ENCODE peak calls at places on chromosomes 13 and 19, in nine cellular contexts. V is ascending aorta; C is IMR-90; X is fibroblast of lung; I is SK-N-MC; F is heart left ventricle; D is endothelial cell of umbilical vein; N is Peyer's patch; W is CD8-positive, alpha-beta memory T cell. S is an unnamed sample. For H3K36me3, the result is how much of the 10 kb centered on the place peaks cover.

GRCh38 chr19:10338940-10339339 is 484 bp downstream of the ICAM3 start:
- DNase-seq in V (no peak), W (no peak), X (no peak), F (no peak), I (no peak), C (no peak), N (no peak), D (no peak), S (no peak)

GRCh38 chr19:17021328-17021727 is 5.3 kb downstream of the CPAMD8 start:
- DNase-seq in F (no peak), W (no peak), I (no peak), C (no peak), D (no peak), X (no peak), N (no peak), V (no peak), S (no peak)

GRCh38 chr19:4542896-4543351 is 3.1 kb upstream of the LRG1 start:
- DNase-seq in W (no peak), X (no peak), N (no peak), I (no peak), V (no peak), C (no peak), F (no peak), D (no peak), S (no peak)

GRCh38 chr13:36673352-36673751 is 468 bp upstream of the SERTM1 start:
- DNase-seq in F (no peak), C (no peak), I (no peak), X (no peak), D (no peak), W (no peak), N (no peak), V (no peak), S (no peak)

GRCh38 chr19:38571682-38572081 is 46.1 kb downstream of the MAP4K1 start:
- DNase-seq in X (no peak), C (no peak), F (no peak), W (no peak), D (no peak), I (no peak), N (no peak), V (no peak), S (no peak)

GRCh38 chr19:5425260-5425659 is 30.0 kb upstream of the ZNRF4 start:
- DNase-seq in V (no peak), W (no peak), N (no peak), F (no peak), C (no peak), X (no peak), D (no peak), I (no peak), S (no peak)

GRCh38 chr13:60654405-60654804 is 257.4 kb downstream of the TDRD3 start:
- DNase-seq in I (peak), F (peak), W (no peak), X (peak), V (no peak), C (no peak), N (no peak), D (peak), S (no peak)

GRCh38 chr19:41958367-41959055 is 610 bp downstream of the RABAC1 start:
- DNase-seq in C (peak), V (peak), X (peak), N (peak), I (no peak), W (peak), F (peak), D (peak), S (peak)

GRCh38 chr13:73200432-73200831 is 141.6 kb downstream of the KLF5 start:
- DNase-seq in C (peak), D (no peak), W (no peak), V (no peak), N (no peak), I (no peak), F (no peak), X (peak), S (no peak)

GRCh38 chr19:47680858-47681332 is 32.3 kb upstream of the EHD2 start:
- DNase-seq in W (no peak), N (no peak), C (no peak), I (no peak), D (no peak), V (no peak), F (no peak), X (no peak), S (no peak)
- H3K36me3 ChIP-seq in W (under half), N (under half), C (half or more), I (under half), D (under half), V (under half), F (under half), X (under half), S (under half)

GRCh38 chr13:101967216-101967615 is 434.6 kb downstream of the FGF14 start:
- DNase-seq in W (no peak), X (no peak), V (no peak), F (no peak), N (no peak), I (no peak), C (no peak), D (no peak), S (no peak)
- H3K27ac ChIP-seq in W (no peak), X (no peak), V (no peak), F (no peak), N (no peak), I (no peak), C (no peak), D (no peak), S (no peak)

DNA sequence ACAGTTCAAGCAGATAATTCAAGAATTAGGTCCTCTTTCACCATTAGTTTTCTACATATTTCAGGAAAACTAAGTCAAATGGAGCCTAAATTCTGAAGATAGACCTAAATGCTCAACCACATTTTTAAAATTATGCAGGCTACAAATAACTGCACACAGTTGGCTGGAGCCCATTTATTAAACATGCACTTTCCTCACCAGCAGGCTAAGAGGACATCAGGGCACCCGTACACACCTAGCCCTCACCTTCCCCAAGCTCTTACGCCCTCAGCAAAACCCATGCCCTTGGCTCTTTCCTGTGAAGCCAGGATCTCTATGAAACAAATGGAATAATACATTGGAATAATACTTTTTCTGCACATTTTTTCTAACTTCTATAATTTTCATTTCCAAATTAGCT is 18.2 kb downstream of the IRS2 start:
- DNase-seq in D (no peak), F (no peak), N (no peak), X (no peak), I (no peak), C (no peak), V (no peak), W (no peak), S (no peak)
- H3K36me3 ChIP-seq in D (under half), F (under half), N (under half), X (under half), I (half or more), C (under half), V (under half), W (under half), S (under half)

GRCh38 chr19:55635334-55635717 is 5.5 kb upstream of the ZNF580 start:
- DNase-seq in I (no peak), F (no peak), C (no peak), V (no peak), X (no peak), W (no peak), D (no peak), N (no peak), S (no peak)

GRCh38 chr19:55637534-55637933 is 3.3 kb upstream of the ZNF580 start:
- DNase-seq in V (no peak), D (no peak), N (no peak), C (no peak), F (peak), X (no peak), I (no peak), W (no peak), S (peak)

GRCh38 chr19:55633866-55634265 is 6.9 kb upstream of the ZNF580 start:
- DNase-seq in C (no peak), X (no peak), F (no peak), D (no peak), N (no peak), W (no peak), V (no peak), I (no peak), S (peak)

GRCh38 chr19:55636723-55637122 is 4.1 kb upstream of the ZNF580 start:
- DNase-seq in D (no peak), I (no peak), V (no peak), X (no peak), F (no peak), C (no peak), N (no peak), W (no peak), S (no peak)

GRCh38 chr19:55635856-55636440 is 4.9 kb upstream of the ZNF580 start:
- DNase-seq in V (no peak), F (no peak), X (no peak), W (no peak), I (no peak), N (no peak), C (no peak), D (no peak), S (no peak)
- H3K27ac ChIP-seq in V (peak), F (peak), X (peak), W (peak), I (no peak), N (peak), C (peak), D (peak), S (peak)